ENCODE peak calls at places on chromosomes 7 and 10, in eight cellular contexts. H is stimulated activated CD8-positive, alpha-beta memory T cell treated with anti-CD3 and anti-CD28 coated beads, Interleukin-2, amount 100 ng/mL, for 48 hours; K is GM12892; P is psoas muscle; F is sciatic nerve; E is HFF-Myc; D is A549; I is dermis blood vessel endothelial cell. R is an unnamed sample.
A peak's percentile ranks its signal among the peaks of the same experiment; 100 is the strongest.

GRCh38 chr7:5646846-5647245 is 134.6 kb downstream of the RNF216 start:
- DNase-seq in H (no peak), K (no peak), P (no peak), F (no peak), E (no peak), D (no peak), I (no peak), R (no peak)

GRCh38 chr7:95715274-95715673 is 57.1 kb upstream of the DYNC1I1 start:
- DNase-seq in H (no peak), K (no peak), P (no peak), F (no peak), E (no peak), D (no peak), I (no peak), R (no peak)

GRCh38 chr7:26525413-26526287 is 234.0 kb downstream of the SNX10 start:
- DNase-seq in H (no peak), K (no peak), P (no peak), F (no peak), E (no peak), D (no peak), I (no peak), R (no peak)

GRCh38 chr7:31051598-31052503 is at the start of gene ADCYAP1R1:
- DNase-seq in H (no peak), K (no peak), P (peak; percentile 37), F (no peak), E (no peak), D (no peak), I (no peak), R (peak; percentile 16)

GRCh38 chr10:6186894-6187256 is 15.9 kb upstream of the PFKFB3 start:
- DNase-seq in H (no peak), K (no peak), P (no peak), F (no peak), E (no peak), D (no peak), I (no peak), R (no peak)

GRCh38 chr10:115969591-115969990 is 303.4 kb downstream of the GFRA1 start:
- DNase-seq in H (no peak), K (no peak), P (no peak), F (no peak), E (no peak), D (no peak), I (no peak), R (no peak)

GRCh38 chr10:32937824-32938482 is 20.1 kb downstream of the ITGB1 start:
- DNase-seq in H (no peak), K (no peak), P (no peak), F (no peak), E (no peak), D (peak; percentile 55), I (peak; percentile 71), R (no peak)

GRCh38 chr7:75695036-75695435 is 43.7 kb downstream of the HIP1 start:
- DNase-seq in H (no peak), K (no peak), P (no peak), F (peak; percentile 55), E (no peak), D (no peak), I (peak; percentile 25), R (no peak)

GRCh38 chr10:101140950-101141621 is 10.0 kb downstream of the TLX1 start:
- DNase-seq in H (no peak), K (no peak), P (no peak), F (no peak), E (no peak), D (no peak), I (no peak), R (no peak)

GRCh38 chr7:119733480-119733879 is 539.5 kb upstream of the KCND2 start:
- DNase-seq in H (no peak), K (no peak), P (no peak), F (no peak), E (no peak), D (no peak), I (peak; percentile 11), R (no peak)

GRCh38 chr10:132570771-132571564 is 33.4 kb downstream of the INPP5A start:
- DNase-seq in H (no peak), K (no peak), P (no peak), F (peak; percentile 60), E (no peak), D (no peak), I (no peak), R (no peak)

GRCh38 chr10:76942556-76943416 is 694.8 kb downstream of the KCNMA1 start:
- DNase-seq in H (no peak), K (no peak), P (no peak), F (no peak), E (no peak), D (no peak), I (no peak), R (no peak)

GRCh38 chr10:46266506-46266985 is 20.3 kb upstream of the ANTXRL start:
- DNase-seq in H (no peak), K (no peak), P (no peak), F (no peak), E (no peak), D (no peak), I (no peak), R (no peak)

GRCh38 chr10:42982886-42983594 is 93.8 kb upstream of the RET start:
- DNase-seq in H (no peak), K (no peak), P (no peak), F (peak; percentile 25), E (no peak), D (no peak), I (no peak), R (no peak)

GRCh38 chr7:55188590-55189446 is 170.0 kb downstream of the EGFR start:
- DNase-seq in H (no peak), K (no peak), P (no peak), F (no peak), E (no peak), D (no peak), I (no peak), R (no peak)

GRCh38 chr10:69567920-69568319 is 5.3 kb downstream of the NEUROG3 start:
- DNase-seq in H (no peak), K (no peak), P (peak; percentile 43), F (peak; percentile 68), E (peak; percentile 27), D (peak; percentile 41), I (peak; percentile 79), R (no peak)

GRCh38 chr7:47873767-47874166 is 74.5 kb downstream of the PKD1L1 start:
- DNase-seq in H (no peak), K (no peak), P (no peak), F (no peak), E (no peak), D (peak; percentile 79), I (peak; percentile 31), R (no peak)

GRCh38 chr10:91219371-91220193 is 881 bp upstream of the PCGF5 start:
- DNase-seq in H (no peak), K (no peak), P (no peak), F (no peak), E (no peak), D (no peak), I (no peak), R (no peak)

GRCh38 chr10:71222541-71223364 is 10.4 kb downstream of the UNC5B start:
- DNase-seq in H (no peak), K (peak; percentile 13), P (no peak), F (peak; percentile 46), E (no peak), D (no peak), I (no peak), R (no peak)

GRCh38 chr7:31443457-31443856 is 70.4 kb upstream of the ITPRID1 start:
- DNase-seq in H (no peak), K (no peak), P (no peak), F (no peak), E (no peak), D (peak; percentile 68), I (peak; percentile 58), R (peak; percentile 7)

GRCh38 chr7:149564340-149565095 is 66.9 kb upstream of the ZNF746 start:
- DNase-seq in H (no peak), K (no peak), P (no peak), F (no peak), E (no peak), D (no peak), I (no peak), R (no peak)

GRCh38 chr7:135980665-135981180 is 3.6 kb upstream of the MTPN start:
- DNase-seq in H (peak; percentile 11), K (no peak), P (no peak), F (no peak), E (peak; percentile 66), D (no peak), I (peak; percentile 82), R (no peak)